ENCODE peak calls at places on chromosomes 12 and 14, in four cellular contexts. Q is SK-N-SH, R is mesendoderm, E is WERI-Rb-1. L is an unnamed sample. For H3K36me3 and H3K27me3, the result is how much of the 10 kb centered on the place peaks cover.

GRCh38 chr14:70666364-70666691 is 24.6 kb downstream of the TTC9 start:
- DNase-seq in Q (no peak), R (no peak), E (no peak), L (no peak)

GRCh38 chr14:67950386-67950785 is 130.8 kb downstream of the RAD51B start:
- DNase-seq in Q (no peak), R (no peak), E (no peak), L (no peak)

GRCh38 chr12:109544955-109545531 is 28.3 kb downstream of the MMAB start:
- DNase-seq in Q (peak), R (no peak), E (no peak), L (no peak)

GRCh38 chr12:3535431-3535841 is 44.4 kb downstream of the PRMT8 start:
- DNase-seq in Q (no peak), R (no peak), E (no peak), L (no peak)

GRCh38 chr14:95516554-95517209 is at the start of gene SYNE3:
- DNase-seq in Q (peak), R (no peak), E (no peak), L (peak)

GRCh38 chr12:52837341-52837741 is 3.2 kb upstream of the KRT79 start:
- DNase-seq in Q (no peak), R (peak), E (no peak), L (no peak)

GRCh38 chr14:22822017-22822618 is 6.9 kb upstream of the SLC7A7 start:
- DNase-seq in Q (no peak), R (peak), E (no peak), L (no peak)

GRCh38 chr14:23910081-23910875 is 43.3 kb upstream of the DHRS4 start:
- DNase-seq in Q (peak), R (peak), E (peak), L (no peak)

GRCh38 chr12:116415408-116416108 is 138.1 kb upstream of the MED13L start:
- DNase-seq in Q (no peak), R (no peak), E (no peak), L (no peak)

GRCh38 chr14:40944521-40944920 is 662.2 kb upstream of the LRFN5 start:
- DNase-seq in Q (no peak), R (peak), E (no peak), L (no peak)

GRCh38 chr14:89540830-89541470 is 123.9 kb upstream of the FOXN3 start:
- DNase-seq in Q (no peak), R (peak), E (no peak), L (no peak)

GRCh38 chr14:93936245-93936644 is 9.1 kb downstream of the FAM181A start:
- DNase-seq in Q (peak), R (peak), E (peak), L (no peak)

GRCh38 chr12:119664642-119665041 is 3.3 kb upstream of the PRKAB1 start:
- DNase-seq in Q (no peak), R (no peak), E (no peak), L (no peak)

GRCh38 chr12:51951843-51952722 is 584 bp downstream of the ACVR1B start:
- DNase-seq in Q (peak), R (peak), E (peak), L (no peak)

GRCh38 chr12:53052419-53053222 is 2.8 kb downstream of the TNS2 start:
- DNase-seq in Q (no peak), R (no peak), E (no peak), L (peak)

GRCh38 chr12:121536929-121537813 is 43.7 kb downstream of the KDM2B start:
- DNase-seq in Q (peak), R (peak), E (peak), L (peak)

GRCh38 chr12:109830267-109830666 is 2.9 kb downstream of the TRPV4 start:
- DNase-seq in Q (no peak), R (no peak), E (no peak), L (no peak)

GRCh38 chr14:39186941-39187525 is 12.0 kb downstream of the PNN start:
- DNase-seq in Q (no peak), R (no peak), E (no peak), L (no peak)

GRCh38 chr12:40105265-40105514 is 691 bp downstream of the SLC2A13 start:
- DNase-seq in Q (peak), R (no peak), E (no peak), L (peak)

GRCh38 chr12:55703288-55703687 is 4.4 kb downstream of the ITGA7 start:
- DNase-seq in Q (no peak), R (no peak), E (no peak), L (peak)

GRCh38 chr14:99684356-99684952 is 356 bp downstream of the CYP46A1 start:
- DNase-seq in Q (no peak), R (peak), E (no peak), L (no peak)

GRCh38 chr12:67430708-67431335 is 161.7 kb downstream of the CAND1 start:
- DNase-seq in Q (no peak), R (peak), E (no peak), L (peak)

GRCh38 chr12:23472329-23472971 is 477.0 kb downstream of the SOX5 start:
- DNase-seq in Q (no peak), R (peak), E (no peak), L (no peak)

GRCh38 chr12:88935856-88936255 is 355.6 kb upstream of the KITLG start:
- DNase-seq in Q (no peak), R (no peak), E (peak), L (no peak)

GRCh38 chr14:100033347-100034052 is 31.7 kb upstream of the EVL start:
- DNase-seq in Q (no peak), R (no peak), E (no peak), L (no peak)

GRCh38 chr12:111409403-111410228 is 3.9 kb downstream of the SH2B3 start:
- DNase-seq in Q (peak), R (peak), E (no peak), L (peak)

GRCh38 chr14:77988966-77989365 is 181.2 kb upstream of the NRXN3 start:
- DNase-seq in Q (no peak), R (no peak), E (peak), L (peak)

GRCh38 chr14:37320106-37320505 is 122.4 kb downstream of the MIPOL1 start:
- DNase-seq in Q (no peak), R (no peak), E (no peak), L (no peak)

GRCh38 chr14:70934502-70935134 is 27.4 kb downstream of the PCNX1 start:
- DNase-seq in Q (no peak), R (no peak), E (no peak), L (no peak)

GRCh38 chr14:64388533-64389243 is 535 bp downstream of the MTHFD1 start:
- DNase-seq in Q (peak), R (peak), E (no peak), L (peak)

DNA sequence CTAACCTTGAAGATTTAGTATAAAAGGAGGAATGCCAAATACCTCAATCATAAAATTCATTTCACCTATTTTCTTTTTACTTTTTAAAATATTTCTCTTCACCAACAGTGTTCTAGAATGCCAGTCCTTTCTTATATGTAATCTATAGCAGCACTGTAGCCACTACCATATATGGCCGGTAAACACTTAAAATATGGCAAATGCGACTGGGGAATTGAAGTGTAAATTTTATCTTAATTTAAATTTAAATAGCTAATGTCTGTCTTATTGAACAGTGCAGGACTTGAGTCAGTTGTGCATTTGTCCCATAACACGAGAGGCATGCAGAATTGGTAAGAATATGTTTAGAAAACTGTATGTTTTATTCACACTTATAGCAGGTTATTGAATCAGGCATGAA is 50.1 kb downstream of the WASHC4 start:
- DNase-seq in Q (no peak), R (no peak), E (no peak), L (no peak)
- H3K36me3 ChIP-seq in Q (half or more), R (under half), E (under half), L (half or more)

GRCh38 chr14:105087963-105088811 is 23.0 kb upstream of the GPR132 start:
- DNase-seq in Q (peak), R (peak), E (no peak), L (peak)
- H3K27me3 ChIP-seq in Q (under half), R (under half), E (under half), L (under half)

GRCh38 chr12:8817856-8818255 is 4.6 kb upstream of the A2ML1 start:
- DNase-seq in Q (no peak), R (no peak), E (no peak), L (no peak)
- H3K36me3 ChIP-seq in Q (under half), R (under half), E (under half), L (under half)

GRCh38 chr14:104718871-104719270 is 5.2 kb upstream of the ADSS1 start:
- DNase-seq in Q (no peak), R (no peak), E (no peak), L (no peak)
- H3K27me3 ChIP-seq in Q (under half), R (under half), E (under half), L (under half)